ENCODE peak calls at places on chromosomes 5 and 9, in four cellular contexts. J is WTC11, I is HepG2, S is GM12878. X is an unnamed sample.

GRCh38 chr5:138869763-138870500 is 5.2 kb downstream of the LRRTM2 start:
- DNase-seq in J (no peak), I (no peak), S (no peak), X (no peak)

GRCh38 chr5:35785601-35786085 is 71.0 kb upstream of the IL7R start:
- DNase-seq in I (no peak), S (no peak), J (no peak), X (no peak)

GRCh38 chr9:112971415-112971814 is 40.6 kb downstream of the ZNF883 start:
- DNase-seq in I (peak; percentile 5), J (peak; percentile 58), S (no peak), X (no peak)

GRCh38 chr5:14185336-14186131 is 42.4 kb downstream of the TRIO start:
- DNase-seq in I (no peak), J (no peak), S (no peak), X (no peak)

GRCh38 chr9:123111977-123112869 is 78.8 kb downstream of the GPR21 start:
- DNase-seq in J (peak; percentile 53), I (no peak), S (no peak), X (no peak)

GRCh38 chr9:137163101-137163661 is 6.7 kb downstream of the LRRC26 start:
- DNase-seq in J (peak; percentile 59), S (no peak), I (no peak), X (peak; percentile 68)

GRCh38 chr5:35665066-35665465 is 47.4 kb downstream of the SPEF2 start:
- DNase-seq in J (no peak), I (no peak), S (no peak), X (no peak)

GRCh38 chr5:136056771-136057335 is 28.1 kb downstream of the TGFBI start:
- DNase-seq in J (no peak), S (no peak), I (no peak), X (no peak)

GRCh38 chr5:33753704-33754103 is 138.1 kb downstream of the ADAMTS12 start:
- DNase-seq in S (no peak), I (no peak), J (no peak), X (no peak)

GRCh38 chr5:93723005-93723404 is 18.4 kb downstream of the POU5F2 start:
- DNase-seq in J (no peak), I (no peak), S (no peak), X (no peak)

GRCh38 chr5:111234125-111234524 is 9.9 kb downstream of the CAMK4 start:
- DNase-seq in J (no peak), S (no peak), I (no peak), X (no peak)

GRCh38 chr5:126070481-126070880 is 352.7 kb upstream of the GRAMD2B start:
- DNase-seq in J (no peak), I (no peak), S (no peak), X (no peak)

GRCh38 chr9:129289883-129290282 is 111.8 kb upstream of the IER5L start:
- DNase-seq in J (no peak), S (no peak), I (no peak), X (no peak)

GRCh38 chr5:10601246-10602030 is 37.6 kb downstream of the ANKRD33B start:
- DNase-seq in S (no peak), J (no peak), I (peak; percentile 47), X (peak; percentile 76)

GRCh38 chr9:68817079-68817875 is 112.2 kb downstream of the PIP5K1B start:
- DNase-seq in J (no peak), I (peak; percentile 87), S (no peak), X (no peak)

GRCh38 chr5:168908207-168908606 is 329.0 kb upstream of the PANK3 start:
- DNase-seq in J (no peak), I (no peak), S (no peak), X (no peak)

GRCh38 chr9:116115731-116116353 is 37.7 kb upstream of the PAPPA start:
- DNase-seq in S (no peak), J (no peak), I (no peak), X (no peak)

GRCh38 chr5:60960591-60960990 is 15.6 kb downstream of the NDUFAF2 start:
- DNase-seq in I (no peak), S (no peak), J (no peak), X (peak; percentile 32)

GRCh38 chr5:102833146-102833545 is 78.0 kb downstream of the PAM start:
- DNase-seq in J (no peak), S (no peak), I (no peak), X (no peak)

GRCh38 chr9:134526798-134527492 is 114.7 kb upstream of the COL5A1 start:
- DNase-seq in I (no peak), S (no peak), J (no peak), X (no peak)

GRCh38 chr9:90611568-90611967 is 31.1 kb downstream of the DIRAS2 start:
- DNase-seq in S (no peak), I (no peak), J (no peak), X (no peak)

GRCh38 chr5:1526681-1527131 is 2.9 kb upstream of the LPCAT1 start:
- DNase-seq in S (no peak), J (peak; percentile 6), I (no peak), X (no peak)

GRCh38 chr5:142865631-142866030 is 95.5 kb downstream of the ARHGAP26 start:
- DNase-seq in S (no peak), I (no peak), J (no peak), X (no peak)

GRCh38 chr5:56589486-56589870 is 225.9 kb upstream of the MAP3K1 start:
- DNase-seq in I (no peak), J (no peak), S (no peak), X (no peak)

GRCh38 chr5:102583663-102584062 is 84.9 kb upstream of the SLCO6A1 start:
- DNase-seq in J (no peak), I (no peak), S (no peak), X (peak; percentile 7)

GRCh38 chr5:139402561-139403158 is 1.2 kb downstream of the SPATA24 start:
- DNase-seq in S (no peak), I (peak; percentile 49), J (peak; percentile 71), X (peak; percentile 69)

GRCh38 chr5:177302354-177303110 is 987 bp downstream of the RAB24 start:
- DNase-seq in J (no peak), I (no peak), S (no peak), X (peak; percentile 77)

GRCh38 chr9:68705636-68706578 is 867 bp downstream of the PIP5K1B start:
- DNase-seq in S (no peak), I (peak; percentile 46), J (peak; percentile 20), X (peak; percentile 49)

GRCh38 chr5:154794525-154795234 is 39.5 kb downstream of the LARP1 start:
- DNase-seq in I (no peak), J (no peak), S (no peak), X (no peak)

GRCh38 chr5:93164690-93165089 is 416.3 kb downstream of the NR2F1-AS1 start:
- DNase-seq in J (no peak), I (no peak), S (no peak), X (no peak)

GRCh38 chr9:5435912-5436311 is 1.8 kb downstream of the PLGRKT start:
- DNase-seq in J (no peak), I (no peak), S (no peak), X (no peak)

GRCh38 chr5:53030828-53031425 is 41.8 kb downstream of the ITGA2 start:
- DNase-seq in S (no peak), I (no peak), J (no peak), X (no peak)

GRCh38 chr5:53024535-53024934 is 35.4 kb downstream of the ITGA2 start:
- DNase-seq in J (no peak), S (no peak), I (no peak), X (no peak)

GRCh38 chr5:53025506-53025905 is 36.4 kb downstream of the ITGA2 start:
- DNase-seq in I (peak; percentile 59), S (no peak), J (no peak), X (no peak)

GRCh38 chr5:53029608-53030007 is 40.5 kb downstream of the ITGA2 start:
- DNase-seq in S (no peak), I (no peak), J (no peak), X (no peak)

DNA sequence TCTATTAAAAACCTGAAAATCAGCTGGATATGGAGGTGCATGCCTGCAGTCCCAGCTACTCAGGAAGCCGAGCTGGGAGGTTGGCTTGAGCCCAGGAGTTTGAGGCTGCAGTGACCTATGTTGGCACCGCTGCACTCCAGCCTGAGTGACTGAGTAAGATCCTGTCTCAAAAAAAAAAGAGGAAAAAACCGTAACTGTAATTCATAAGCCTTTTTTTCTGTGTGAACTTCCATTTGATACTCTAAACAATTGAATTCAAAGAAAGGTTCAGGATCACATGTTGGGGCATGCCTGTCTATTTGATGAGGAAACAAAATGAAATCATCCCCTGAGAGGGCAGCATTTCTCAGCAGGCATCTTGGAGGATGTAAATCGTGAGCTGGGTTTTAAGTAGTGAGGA is 38.8 kb downstream of the ITGA2 start:
- DNase-seq in J (no peak), I (no peak), S (no peak), X (no peak)
- TF ChIP-seq NR2C2 in J (no peak), I (no peak), S (no peak), X (no peak)

DNA sequence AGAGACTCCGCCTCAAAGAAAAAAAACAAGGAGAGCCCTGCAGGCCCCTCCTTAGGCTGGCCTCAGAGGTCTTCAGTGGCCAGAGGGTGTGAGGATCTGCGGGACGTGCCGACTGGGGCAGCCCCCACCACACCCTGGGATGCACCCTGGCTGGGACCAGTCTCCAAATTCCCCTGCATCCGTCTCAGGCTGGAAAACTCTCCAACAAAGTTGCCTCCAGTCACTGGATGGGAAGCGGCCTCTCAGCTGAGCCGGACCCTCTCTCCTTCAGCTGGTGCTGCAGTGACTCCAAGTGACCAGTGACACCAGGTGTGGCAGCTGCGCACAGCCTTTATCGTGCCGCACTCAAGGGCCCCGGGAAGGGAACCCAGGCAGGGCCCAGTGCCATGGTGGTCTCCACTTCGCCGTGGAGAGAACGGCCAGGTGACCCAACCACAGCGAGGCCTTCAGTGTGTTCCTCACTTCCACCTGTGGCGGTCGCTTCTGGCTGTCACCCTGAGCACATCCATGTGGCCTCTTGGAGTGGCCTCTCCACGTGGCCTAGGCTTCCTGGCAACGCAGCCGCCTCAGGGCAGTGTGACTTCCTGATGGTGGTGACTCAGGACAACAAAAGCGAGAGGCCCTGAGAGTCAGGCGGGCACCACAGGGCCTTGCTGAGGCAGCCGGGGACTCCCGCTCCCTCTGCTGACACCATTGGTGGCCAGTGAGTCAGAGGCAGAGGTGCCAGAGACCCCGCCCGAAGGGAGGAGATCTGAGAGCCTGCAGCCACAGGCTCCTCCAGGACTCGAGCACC is 19.3 kb upstream of the CAMSAP1 start:
- DNase-seq in S (no peak), J (no peak), I (no peak), X (no peak)
- TF ChIP-seq NR2C2 in S (no peak), J (no peak), I (no peak), X (no peak)

GRCh38 chr5:148060881-148061280 is 2.9 kb upstream of the SPINK5 start:
- DNase-seq in J (no peak), I (no peak), S (no peak), X (no peak)
- TF ChIP-seq NR2C2 in J (no peak), I (no peak), S (no peak), X (no peak)

GRCh38 chr5:91383027-91383955 is at the start of gene ARRDC3:
- DNase-seq in S (peak; percentile 82), I (peak; percentile 94), J (peak; percentile 98), X (peak; percentile 92)

GRCh38 chr5:91384671-91385430 is 1.7 kb upstream of the ARRDC3 start:
- DNase-seq in S (peak; percentile 71), I (peak; percentile 90), J (no peak), X (peak; percentile 92)

GRCh38 chr5:91382530-91383026 is 539 bp downstream of the ARRDC3 start:
- DNase-seq in I (peak; percentile 22), S (peak; percentile 31), J (no peak), X (peak; percentile 61)

GRCh38 chr5:91381774-91382492 is 1.2 kb downstream of the ARRDC3 start:
- DNase-seq in S (peak; percentile 41), J (peak; percentile 79), I (peak; percentile 71), X (peak; percentile 72)

DNA sequence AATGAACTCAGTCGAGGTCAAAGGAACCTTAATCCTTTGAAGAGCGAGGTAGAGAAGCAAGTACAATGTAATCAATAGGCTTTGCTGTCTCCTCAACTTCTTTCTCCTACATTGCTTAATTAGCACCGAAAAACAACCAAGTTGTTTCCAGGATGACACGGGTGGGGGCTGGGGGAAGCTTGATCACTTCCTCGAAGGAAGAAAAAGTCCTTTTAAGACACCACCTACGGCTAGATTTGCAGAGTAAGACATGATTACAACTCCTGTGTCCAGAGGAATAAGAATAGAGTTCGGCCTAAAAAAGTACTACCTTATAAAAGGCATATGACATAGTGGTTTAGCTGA is 811 bp upstream of the ARRDC3 start:
- DNase-seq in S (peak; percentile 25), J (no peak), I (peak; percentile 1), X (peak; percentile 26)
- TF ChIP-seq NR2C2 in S (no peak), J (no peak), I (no peak), X (peak; percentile 68)